ENCODE peak calls at places on chromosome 6, in seven cellular contexts. N is ovary, U is esophagus squamous epithelium, Q is hepatocyte, Z is fibroblast of lung, S is heart right ventricle, D is PC-9. X is an unnamed sample. For H3K36me3, the result is how much of the 10 kb centered on the place peaks cover.

GRCh38 chr6:56335733-56336132 is 88.4 kb upstream of the COL21A1 start:
- DNase-seq in D (no peak), U (no peak), S (no peak), N (no peak), Z (peak), Q (no peak), X (no peak)

GRCh38 chr6:36493859-36494258 is 51.1 kb downstream of the KCTD20 start:
- DNase-seq in U (no peak), D (no peak), N (no peak), Z (no peak), S (no peak), Q (no peak), X (no peak)

GRCh38 chr6:134477991-134478635 is 160.2 kb upstream of the SGK1 start:
- DNase-seq in Z (peak), N (no peak), U (no peak), S (no peak), D (no peak), Q (no peak), X (no peak)

GRCh38 chr6:13593720-13594119 is 19.3 kb downstream of the SIRT5 start:
- DNase-seq in N (no peak), Z (no peak), U (no peak), D (no peak), Q (no peak), S (no peak), X (no peak)

GRCh38 chr6:78492351-78493010 is 374.9 kb upstream of the IRAK1BP1 start:
- DNase-seq in Z (no peak), Q (no peak), N (no peak), S (no peak), U (no peak), D (no peak), X (no peak)

GRCh38 chr6:26195376-26195923 is 108.2 kb downstream of the HFE start:
- DNase-seq in Z (peak), U (no peak), D (peak), Q (peak), S (peak), N (peak), X (peak)

GRCh38 chr6:36618366-36619355 is 24.5 kb downstream of the SRSF3 start:
- DNase-seq in N (peak), Q (no peak), U (no peak), Z (no peak), S (no peak), D (no peak), X (no peak)

GRCh38 chr6:73680289-73680688 is 15.7 kb upstream of the CD109 start:
- DNase-seq in Z (no peak), Q (no peak), D (peak), U (no peak), N (no peak), S (no peak), X (no peak)

GRCh38 chr6:166907373-166907841 is 48.9 kb downstream of the RNASET2 start:
- DNase-seq in Q (no peak), S (no peak), N (no peak), Z (no peak), D (no peak), U (no peak), X (peak)

GRCh38 chr6:166910601-166911000 is 45.7 kb downstream of the RNASET2 start:
- DNase-seq in S (no peak), Q (no peak), U (no peak), N (no peak), D (no peak), Z (no peak), X (no peak)

GRCh38 chr6:166908812-166909211 is 47.5 kb downstream of the RNASET2 start:
- DNase-seq in Z (no peak), S (no peak), N (no peak), D (no peak), U (no peak), Q (no peak), X (no peak)

GRCh38 chr6:166906376-166907044 is 49.8 kb downstream of the RNASET2 start:
- DNase-seq in U (no peak), D (no peak), N (no peak), Z (no peak), S (no peak), Q (no peak), X (no peak)

DNA sequence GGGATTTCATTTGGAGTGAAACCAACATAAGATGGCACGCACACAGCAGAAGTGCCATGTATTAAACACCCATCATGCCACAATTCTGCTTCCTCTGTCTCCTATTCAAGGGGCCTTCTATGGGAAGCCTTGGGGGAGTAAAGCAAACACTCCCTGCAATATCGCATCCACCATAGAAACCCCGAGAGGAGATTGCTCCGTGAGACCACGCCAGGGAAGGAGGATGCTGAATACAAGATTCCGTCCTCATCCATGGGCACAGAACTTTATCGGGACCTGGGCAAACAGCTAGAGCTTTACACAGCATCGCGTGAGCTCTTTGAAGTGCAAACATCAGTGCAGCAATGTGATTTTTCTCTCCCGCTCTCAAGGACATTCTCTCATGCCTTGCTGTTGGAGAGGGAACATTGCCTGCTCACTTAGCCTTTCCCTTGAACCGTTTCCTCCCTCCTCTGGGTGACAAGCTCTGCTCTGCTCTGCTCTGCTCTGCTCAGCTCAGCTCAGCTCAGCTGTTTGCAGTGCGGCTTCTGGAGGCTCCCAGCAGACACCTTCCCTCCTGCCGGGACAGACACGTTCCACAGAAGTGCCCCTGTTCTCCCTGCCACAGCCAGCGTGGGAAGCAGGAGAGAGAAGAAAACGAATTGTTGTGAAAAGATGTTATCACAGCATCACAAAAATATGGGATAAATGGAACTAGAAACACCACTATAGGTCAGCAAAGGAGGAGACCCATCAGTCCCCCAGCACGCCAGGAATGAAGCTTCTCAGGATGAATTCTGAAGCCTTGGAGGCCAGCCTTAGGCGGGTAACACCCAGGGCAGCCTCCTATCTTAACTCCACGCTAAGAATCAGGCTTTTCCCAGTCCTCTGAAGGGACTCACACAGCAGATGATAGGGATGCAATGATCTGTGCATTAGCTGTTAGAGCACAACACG is 48.2 kb downstream of the RNASET2 start:
- DNase-seq in U (no peak), Q (no peak), Z (no peak), S (no peak), D (no peak), N (no peak), X (no peak)
- TF ChIP-seq CTCF in U (no peak), Q (no peak), Z (no peak), S (no peak), D (no peak), N (no peak), X (no peak)

DNA sequence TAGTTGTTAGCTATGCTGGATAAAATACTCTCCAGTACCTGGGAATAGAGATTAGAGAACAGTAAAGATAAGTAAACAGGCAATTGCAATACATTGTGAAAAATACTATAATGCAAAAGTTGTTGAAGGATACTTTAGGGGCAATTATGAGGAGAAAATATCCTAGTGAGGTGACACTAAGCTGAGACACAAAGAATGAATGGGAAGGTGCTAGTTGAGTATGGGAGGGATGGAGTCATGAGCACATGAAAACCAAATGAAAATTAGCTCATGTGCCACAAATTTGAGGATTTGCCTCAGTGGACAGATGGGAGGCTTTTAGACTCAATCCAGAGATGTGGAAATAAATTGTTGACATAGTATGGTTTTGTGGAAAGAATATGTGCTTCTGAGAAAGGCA is 370.5 kb upstream of the MMS22L start:
- DNase-seq in N (no peak), Q (no peak), Z (no peak), U (no peak), S (no peak), D (no peak), X (no peak)
- H3K36me3 ChIP-seq in N (under half), Q (under half), Z (under half), U (under half), S (under half), D (under half), X (under half)

DNA sequence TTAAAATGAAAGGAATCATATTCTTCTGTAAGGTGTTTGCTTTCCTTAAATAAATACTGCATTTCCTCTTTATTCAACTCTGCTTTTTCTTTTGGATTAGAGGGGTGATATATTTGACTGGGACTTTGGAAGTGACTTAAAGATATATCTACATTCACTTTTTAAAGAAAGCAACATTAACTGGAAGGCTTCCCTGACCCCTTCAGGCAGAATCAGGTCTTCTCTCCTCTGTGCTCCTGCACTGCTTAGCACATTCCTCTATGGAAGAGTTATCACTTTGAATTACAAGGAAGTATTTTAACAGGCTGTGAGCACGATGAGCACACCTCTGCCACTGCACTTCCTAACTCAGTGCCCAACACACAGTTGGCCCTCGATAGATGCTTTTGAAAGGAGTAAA is 59.2 kb upstream of the POU3F2 start:
- DNase-seq in Q (no peak), Z (no peak), S (no peak), D (no peak), U (no peak), N (no peak), X (no peak)
- TF ChIP-seq CTCF in Q (no peak), Z (no peak), S (no peak), D (no peak), U (no peak), N (no peak), X (no peak)

DNA sequence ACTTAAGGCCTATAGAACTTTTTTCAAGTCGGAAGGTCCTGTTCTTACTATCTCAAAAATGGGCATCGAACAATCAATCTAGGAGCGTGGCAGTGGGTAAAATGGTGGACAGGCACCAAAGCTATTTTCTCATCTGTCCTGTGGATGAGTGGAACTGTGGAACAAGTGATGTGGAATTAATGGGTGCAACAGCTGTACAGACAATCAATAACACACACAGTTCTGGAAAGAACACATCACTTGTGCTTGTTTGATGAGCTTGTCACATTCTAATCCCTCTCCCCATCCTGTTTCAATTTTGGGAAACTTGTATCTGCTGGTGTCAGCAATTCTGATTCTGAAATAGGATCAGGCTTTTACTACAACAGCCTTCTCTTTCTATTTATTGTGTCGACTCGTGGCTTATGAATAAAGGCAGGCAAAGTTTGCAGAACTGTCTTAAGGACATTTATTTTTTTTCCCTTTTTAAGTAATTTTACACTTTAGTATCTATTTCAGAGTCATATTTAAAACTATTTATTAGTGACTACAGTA is 11.5 kb downstream of the RBM24 start:
- DNase-seq in Z (no peak), Q (no peak), U (no peak), D (no peak), S (no peak), N (no peak), X (no peak)
- H3K36me3 ChIP-seq in Z (under half), Q (under half), U (under half), D (under half), S (under half), N (under half), X (under half)

DNA sequence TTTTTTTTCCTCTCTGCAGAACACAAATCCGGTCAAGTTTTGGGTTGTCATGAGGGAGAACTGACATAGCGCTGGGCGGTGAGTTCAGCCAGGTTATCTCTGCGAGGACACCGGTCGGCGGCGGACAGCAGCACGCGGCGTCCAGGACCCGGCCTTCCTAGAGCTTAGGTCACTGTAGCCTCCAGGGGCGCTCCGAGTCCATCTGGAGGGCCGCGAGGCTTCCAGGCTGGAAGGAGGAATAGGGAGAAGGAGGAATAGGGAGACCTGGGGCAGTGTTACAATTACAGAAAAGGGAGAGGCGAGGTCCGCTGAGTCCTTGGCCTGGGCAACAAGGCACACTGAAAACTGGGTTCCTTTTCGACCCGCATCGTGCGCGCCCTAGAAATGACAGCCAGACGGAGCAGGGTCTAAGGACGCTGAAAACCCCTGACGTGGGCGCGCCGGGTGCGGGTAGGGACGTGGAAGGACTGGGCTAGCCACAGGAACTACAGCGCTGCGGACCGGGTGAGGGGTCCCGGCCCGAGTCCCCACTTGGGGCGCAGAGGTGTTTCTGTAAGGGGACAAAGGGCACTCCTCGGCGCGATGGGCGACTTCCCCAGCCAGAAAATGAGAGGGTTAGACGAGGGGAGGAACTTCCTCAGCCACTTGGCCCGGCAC is 536 bp upstream of the FNDC1 start:
- DNase-seq in D (no peak), U (no peak), N (peak), Q (peak), Z (peak), S (peak), X (no peak)
- TF ChIP-seq CTCF in D (no peak), U (no peak), N (no peak), Q (peak), Z (peak), S (peak), X (no peak)

DNA sequence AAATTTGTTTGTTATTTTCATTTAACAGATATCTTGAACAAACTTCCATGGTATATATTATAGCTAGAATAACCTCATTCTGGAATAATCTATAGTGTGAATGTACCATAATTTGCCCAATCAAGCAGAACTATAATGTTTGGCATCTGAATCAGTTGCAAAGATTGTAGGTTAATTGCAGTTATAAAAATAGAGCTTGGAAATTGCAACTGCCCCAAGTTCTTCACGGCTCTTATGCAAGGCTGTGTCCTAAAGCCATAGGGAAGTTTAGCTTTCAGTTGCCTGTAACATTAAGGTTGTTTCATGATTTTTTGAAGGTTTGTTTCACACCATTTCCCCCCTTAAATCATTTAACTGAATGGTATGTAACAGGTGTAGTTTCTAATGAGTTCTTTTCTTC is 19.4 kb downstream of the NQO2 start:
- DNase-seq in N (no peak), Z (no peak), D (no peak), S (no peak), U (no peak), Q (no peak), X (no peak)
- H3K36me3 ChIP-seq in N (under half), Z (under half), D (under half), S (half or more), U (under half), Q (under half), X (under half)

GRCh38 chr6:167162591-167162990 is 4.8 kb upstream of the GPR31 start:
- DNase-seq in Q (no peak), D (no peak), S (no peak), Z (no peak), U (no peak), N (no peak), X (no peak)
- TF ChIP-seq CTCF in Q (no peak), D (no peak), S (no peak), Z (no peak), U (no peak), N (no peak), X (no peak)

GRCh38 chr6:90068264-90068663 is 174.0 kb downstream of the GJA10 start:
- DNase-seq in Z (peak), Q (peak), N (no peak), D (no peak), U (no peak), S (no peak), X (no peak)

GRCh38 chr6:90062051-90062450 is 167.8 kb downstream of the GJA10 start:
- DNase-seq in Q (no peak), U (no peak), S (no peak), Z (no peak), D (no peak), N (no peak), X (no peak)

GRCh38 chr6:90062667-90063066 is 168.4 kb downstream of the GJA10 start:
- DNase-seq in D (no peak), Z (no peak), N (no peak), S (no peak), Q (no peak), U (no peak), X (no peak)

GRCh38 chr6:90066715-90067114 is 172.4 kb downstream of the GJA10 start:
- DNase-seq in D (no peak), Q (no peak), N (no peak), U (no peak), Z (no peak), S (no peak), X (no peak)

GRCh38 chr6:90065173-90065572 is 170.9 kb downstream of the GJA10 start:
- DNase-seq in Z (no peak), S (no peak), N (no peak), D (no peak), Q (no peak), U (no peak), X (no peak)
- H3K36me3 ChIP-seq in Z (under half), S (under half), N (under half), D (under half), Q (under half), U (under half), X (half or more)

GRCh38 chr6:170265655-170266054 is 25.2 kb downstream of the DLL1 start:
- DNase-seq in S (peak), D (no peak), N (no peak), Q (peak), U (no peak), Z (peak), X (no peak)
- TF ChIP-seq CTCF in S (no peak), D (no peak), N (no peak), Q (peak), U (no peak), Z (no peak), X (no peak)

GRCh38 chr6:31531162-31531561 is 2.4 kb downstream of the MCCD1 start:
- DNase-seq in S (no peak), U (no peak), N (no peak), D (no peak), Z (no peak), Q (no peak), X (no peak)
- H3K36me3 ChIP-seq in S (half or more), U (half or more), N (under half), D (under half), Z (under half), Q (under half), X (half or more)

X was measured in OCI-LY7.